ENCODE peak calls at places on chromosomes 12 and 14, in eight cellular contexts. Y is colonic mucosa; F is psoas muscle; K is tibial artery; S is heart right ventricle; V is GM23248; T is K562; W is CD4-positive, alpha-beta memory T cell. L is an unnamed sample. For H3K36me3, the result is how much of the 10 kb centered on the place peaks cover.

GRCh38 chr12:4645023-4645422 is 3.8 kb downstream of the AKAP3 start:
- DNase-seq in Y (no peak), F (no peak), K (no peak), S (no peak), V (no peak), T (no peak), W (no peak), L (no peak)

GRCh38 chr12:6644257-6644596 is 3.0 kb downstream of the ACRBP start:
- DNase-seq in Y (no peak), F (no peak), K (peak), S (no peak), V (no peak), T (no peak), W (no peak), L (no peak)

GRCh38 chr12:85468356-85469157 is 188.5 kb downstream of the ALX1 start:
- DNase-seq in Y (peak), F (no peak), K (no peak), S (peak), V (peak), T (no peak), W (no peak), L (peak)

GRCh38 chr14:73227812-73228781 is 9.2 kb upstream of the PAPLN start:
- DNase-seq in Y (peak), F (peak), K (peak), S (peak), V (peak), T (no peak), W (no peak), L (peak)

GRCh38 chr12:129049917-129050316 is 196.6 kb downstream of the GLT1D1 start:
- DNase-seq in Y (no peak), F (no peak), K (no peak), S (no peak), V (no peak), T (peak), W (no peak), L (no peak)

GRCh38 chr14:96852823-96853422 is 55.7 kb downstream of the VRK1 start:
- DNase-seq in Y (no peak), F (no peak), K (no peak), S (no peak), V (peak), T (peak), W (peak), L (peak)

GRCh38 chr12:46553911-46554310 is 181.3 kb upstream of the SLC38A2 start:
- DNase-seq in Y (no peak), F (no peak), K (no peak), S (no peak), V (peak), T (no peak), W (no peak), L (peak)

GRCh38 chr14:42159138-42159537 is 552.5 kb downstream of the LRFN5 start:
- DNase-seq in Y (no peak), F (no peak), K (no peak), S (no peak), V (no peak), T (no peak), W (no peak), L (no peak)

GRCh38 chr14:73977896-73978295 is 27.8 kb downstream of the COQ6 start:
- DNase-seq in Y (no peak), F (no peak), K (no peak), S (no peak), V (no peak), T (no peak), W (no peak), L (peak)

GRCh38 chr12:1384910-1385309 is 209.5 kb downstream of the FBXL14 start:
- DNase-seq in Y (no peak), F (no peak), K (no peak), S (no peak), V (no peak), T (no peak), W (no peak), L (no peak)
- H3K4me3 ChIP-seq in Y (no peak), F (no peak), K (no peak), S (no peak), V (no peak), T (no peak), W (no peak), L (no peak)

GRCh38 chr14:72123755-72124154 is 191.5 kb downstream of the RGS6 start:
- DNase-seq in Y (no peak), F (no peak), K (no peak), S (no peak), V (no peak), T (no peak), W (no peak), L (no peak)
- H3K36me3 ChIP-seq in Y (under half), F (under half), K (under half), S (under half), V (under half), T (under half), W (under half), L (under half)

DNA sequence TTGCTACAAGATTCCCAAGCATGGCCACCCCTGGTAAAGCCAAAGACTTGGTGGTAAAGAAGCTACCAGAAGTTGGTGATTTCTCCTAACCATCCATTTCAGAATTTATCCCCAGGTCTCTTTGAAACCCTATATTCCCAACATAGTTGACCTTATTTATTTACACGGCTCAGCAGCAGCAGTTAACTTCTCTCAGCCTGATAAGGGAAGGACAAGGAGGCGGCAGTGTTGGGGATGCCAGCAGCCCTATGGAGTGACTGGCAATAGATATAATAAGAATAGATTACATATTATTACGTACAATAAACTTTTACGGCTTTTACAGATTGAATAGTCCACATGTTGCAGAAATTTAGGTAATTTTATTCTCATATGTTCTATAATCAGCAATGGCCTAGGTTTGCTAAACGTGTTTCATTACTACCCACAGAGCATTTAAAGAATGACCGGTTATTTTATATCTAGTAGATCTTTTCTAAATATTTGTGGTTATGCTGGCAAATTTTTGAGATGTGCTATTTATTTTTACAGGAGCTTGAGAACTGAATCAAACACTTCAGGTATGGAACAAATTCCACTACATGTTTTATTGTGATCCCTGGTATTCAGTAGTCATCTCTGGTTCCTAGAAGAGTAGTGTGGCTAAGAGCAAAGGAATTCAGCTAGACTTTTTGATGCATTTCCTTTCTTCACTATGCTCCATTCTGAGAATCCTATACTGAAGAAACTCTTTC is 19.8 kb upstream of the PALS1 start:
- DNase-seq in Y (no peak), F (no peak), K (no peak), S (no peak), V (peak), T (no peak), W (no peak), L (peak)
- H3K4me3 ChIP-seq in Y (no peak), F (no peak), K (no peak), S (no peak), V (no peak), T (no peak), W (no peak), L (no peak)

DNA sequence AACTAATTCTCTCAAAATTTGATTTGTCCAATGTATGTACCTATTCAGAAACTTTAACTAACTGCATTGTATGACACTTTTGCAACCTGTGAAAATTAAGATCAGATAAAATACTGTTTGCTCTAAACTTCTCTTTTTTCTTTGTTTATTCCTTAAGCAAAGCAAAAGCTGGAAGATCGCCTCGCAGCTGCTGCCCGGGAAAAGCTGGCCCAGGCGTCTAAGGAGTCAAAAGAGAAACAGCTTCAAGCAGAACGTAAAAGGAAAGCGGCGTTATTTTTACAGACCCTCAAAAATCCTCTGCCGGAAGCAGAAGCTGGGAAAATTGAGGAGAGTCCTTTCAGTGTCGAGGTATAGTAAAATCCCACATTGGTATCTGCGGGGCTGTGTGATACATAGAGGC is 55.1 kb downstream of the SFSWAP start:
- DNase-seq in Y (no peak), F (no peak), K (no peak), S (no peak), V (no peak), T (no peak), W (no peak), L (no peak)
- H3K36me3 ChIP-seq in Y (under half), F (half or more), K (half or more), S (half or more), V (under half), T (half or more), W (half or more), L (under half)

GRCh38 chr14:103625361-103626095 is 3.5 kb upstream of the KLC1 start:
- DNase-seq in Y (peak), F (no peak), K (no peak), S (no peak), V (no peak), T (no peak), W (peak), L (no peak)

GRCh38 chr14:103624860-103625259 is 4.2 kb upstream of the KLC1 start:
- DNase-seq in Y (peak), F (peak), K (peak), S (peak), V (peak), T (no peak), W (no peak), L (peak)

GRCh38 chr14:103627073-103628025 is 1.7 kb upstream of the KLC1 start:
- DNase-seq in Y (no peak), F (no peak), K (no peak), S (no peak), V (no peak), T (no peak), W (no peak), L (no peak)

GRCh38 chr14:103628221-103628683 is 759 bp upstream of the KLC1 start:
- DNase-seq in Y (peak), F (peak), K (peak), S (peak), V (peak), T (peak), W (no peak), L (peak)

DNA sequence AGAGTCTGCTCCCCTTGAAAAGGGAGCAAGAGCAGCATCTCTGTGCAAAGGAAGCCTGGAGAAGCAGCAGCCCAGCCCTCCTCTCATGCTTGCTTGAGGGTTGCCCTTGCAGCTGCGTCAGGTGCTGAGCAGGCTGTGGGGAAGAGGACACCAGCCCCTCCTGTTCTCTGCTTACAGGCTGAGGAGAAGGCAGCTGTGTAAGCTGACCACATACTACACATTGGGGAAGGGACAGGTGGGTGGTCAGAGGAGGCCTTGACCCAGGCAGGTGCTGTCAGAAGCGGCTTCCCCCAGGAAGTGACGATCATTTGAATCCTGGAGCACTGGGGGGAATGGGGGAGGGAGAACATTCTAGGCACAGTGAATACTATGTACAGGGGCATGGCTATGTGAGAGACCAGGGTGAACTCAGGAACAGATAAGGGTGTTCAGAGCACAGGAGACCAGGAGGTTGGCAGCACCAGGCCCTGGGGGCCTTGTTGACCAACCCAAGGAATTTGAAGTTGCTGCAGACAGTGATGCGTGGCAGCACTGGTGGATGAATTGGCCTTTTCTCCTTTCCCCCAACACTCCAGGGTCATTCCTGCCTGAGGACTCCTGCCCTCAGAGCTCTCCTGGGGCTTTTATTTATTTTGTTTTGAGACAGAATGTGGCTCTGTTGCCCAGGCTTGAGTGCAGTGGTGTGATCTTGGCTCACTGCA is 2.7 kb upstream of the KLC1 start:
- DNase-seq in Y (no peak), F (no peak), K (no peak), S (no peak), V (peak), T (no peak), W (no peak), L (no peak)
- H3K4me3 ChIP-seq in Y (no peak), F (no peak), K (no peak), S (no peak), V (no peak), T (no peak), W (no peak), L (no peak)